ENCODE peak calls at places on chromosomes 12 and 14, in ten cellular contexts. One of them, this sample, is unnamed.

GRCh38 chr12:101642115-101643067 is 47.6 kb downstream of the MYBPC1 start:
- DNase-seq in MV-4-11: no peak
- DNase-seq in NCI-H1092 treated with DMSO at 0.1 percent for 48 hours: no peak
- DNase-seq in stimulated activated CD4-positive, alpha-beta T cell treated with anti-CD3 and anti-CD28 coated beads, Interleukin-4, amount 100 ng/mL, for 48 hours: peak
- DNase-seq in amniotic stem cell: no peak
- DNase-seq in NCI-H1105: peak
- DNase-seq in GM12892: no peak
- DNase-seq in epithelial cell of esophagus: peak
- DNase-seq in NT2/D1: peak
- DNase-seq in iPS-NIHi11: peak
- DNase-seq in this sample: no peak

GRCh38 chr14:33796356-33796755 is 154.5 kb downstream of the EGLN3 start:
- DNase-seq in MV-4-11: no peak
- DNase-seq in NCI-H1092 treated with DMSO at 0.1 percent for 48 hours: no peak
- DNase-seq in stimulated activated CD4-positive, alpha-beta T cell treated with anti-CD3 and anti-CD28 coated beads, Interleukin-4, amount 100 ng/mL, for 48 hours: no peak
- DNase-seq in amniotic stem cell: no peak
- DNase-seq in NCI-H1105: no peak
- DNase-seq in GM12892: no peak
- DNase-seq in epithelial cell of esophagus: no peak
- DNase-seq in NT2/D1: no peak
- DNase-seq in iPS-NIHi11: no peak
- DNase-seq in this sample: no peak

GRCh38 chr12:45268672-45269406 is 52.9 kb downstream of the ANO6 start:
- DNase-seq in MV-4-11: no peak
- DNase-seq in NCI-H1092 treated with DMSO at 0.1 percent for 48 hours: peak
- DNase-seq in stimulated activated CD4-positive, alpha-beta T cell treated with anti-CD3 and anti-CD28 coated beads, Interleukin-4, amount 100 ng/mL, for 48 hours: no peak
- DNase-seq in amniotic stem cell: peak
- DNase-seq in NCI-H1105: peak
- DNase-seq in GM12892: no peak
- DNase-seq in epithelial cell of esophagus: peak
- DNase-seq in NT2/D1: no peak
- DNase-seq in iPS-NIHi11: peak
- DNase-seq in this sample: peak

GRCh38 chr12:128524439-128524838 is 257.5 kb downstream of the TMEM132C start:
- DNase-seq in MV-4-11: no peak
- DNase-seq in NCI-H1092 treated with DMSO at 0.1 percent for 48 hours: no peak
- DNase-seq in stimulated activated CD4-positive, alpha-beta T cell treated with anti-CD3 and anti-CD28 coated beads, Interleukin-4, amount 100 ng/mL, for 48 hours: no peak
- DNase-seq in amniotic stem cell: no peak
- DNase-seq in NCI-H1105: no peak
- DNase-seq in GM12892: no peak
- DNase-seq in epithelial cell of esophagus: no peak
- DNase-seq in NT2/D1: no peak
- DNase-seq in iPS-NIHi11: no peak
- DNase-seq in this sample: no peak

GRCh38 chr14:66476964-66477363 is 9.2 kb upstream of the CCDC196 start:
- DNase-seq in MV-4-11: no peak
- DNase-seq in NCI-H1092 treated with DMSO at 0.1 percent for 48 hours: no peak
- DNase-seq in stimulated activated CD4-positive, alpha-beta T cell treated with anti-CD3 and anti-CD28 coated beads, Interleukin-4, amount 100 ng/mL, for 48 hours: no peak
- DNase-seq in amniotic stem cell: peak
- DNase-seq in NCI-H1105: no peak
- DNase-seq in GM12892: no peak
- DNase-seq in epithelial cell of esophagus: peak
- DNase-seq in NT2/D1: no peak
- DNase-seq in iPS-NIHi11: no peak
- DNase-seq in this sample: no peak

GRCh38 chr12:69880566-69880965 is 55.5 kb downstream of the MYRFL start:
- DNase-seq in MV-4-11: no peak
- DNase-seq in NCI-H1092 treated with DMSO at 0.1 percent for 48 hours: no peak
- DNase-seq in stimulated activated CD4-positive, alpha-beta T cell treated with anti-CD3 and anti-CD28 coated beads, Interleukin-4, amount 100 ng/mL, for 48 hours: no peak
- DNase-seq in amniotic stem cell: no peak
- DNase-seq in NCI-H1105: no peak
- DNase-seq in GM12892: no peak
- DNase-seq in epithelial cell of esophagus: peak
- DNase-seq in NT2/D1: peak
- DNase-seq in iPS-NIHi11: peak
- DNase-seq in this sample: no peak

GRCh38 chr14:21049263-21049662 is 7.1 kb downstream of the RNASE7 start:
- DNase-seq in MV-4-11: no peak
- DNase-seq in NCI-H1092 treated with DMSO at 0.1 percent for 48 hours: no peak
- DNase-seq in stimulated activated CD4-positive, alpha-beta T cell treated with anti-CD3 and anti-CD28 coated beads, Interleukin-4, amount 100 ng/mL, for 48 hours: no peak
- DNase-seq in amniotic stem cell: no peak
- DNase-seq in NCI-H1105: no peak
- DNase-seq in GM12892: no peak
- DNase-seq in epithelial cell of esophagus: no peak
- DNase-seq in NT2/D1: no peak
- DNase-seq in iPS-NIHi11: no peak
- DNase-seq in this sample: no peak

GRCh38 chr14:65354715-65355114 is 57.8 kb upstream of the FUT8 start:
- DNase-seq in MV-4-11: no peak
- DNase-seq in NCI-H1092 treated with DMSO at 0.1 percent for 48 hours: no peak
- DNase-seq in stimulated activated CD4-positive, alpha-beta T cell treated with anti-CD3 and anti-CD28 coated beads, Interleukin-4, amount 100 ng/mL, for 48 hours: no peak
- DNase-seq in amniotic stem cell: no peak
- DNase-seq in NCI-H1105: no peak
- DNase-seq in GM12892: no peak
- DNase-seq in epithelial cell of esophagus: peak
- DNase-seq in NT2/D1: no peak
- DNase-seq in iPS-NIHi11: no peak
- DNase-seq in this sample: no peak

GRCh38 chr14:90613446-90613845 is 202.8 kb downstream of the TTC7B start:
- DNase-seq in MV-4-11: no peak
- DNase-seq in NCI-H1092 treated with DMSO at 0.1 percent for 48 hours: no peak
- DNase-seq in stimulated activated CD4-positive, alpha-beta T cell treated with anti-CD3 and anti-CD28 coated beads, Interleukin-4, amount 100 ng/mL, for 48 hours: no peak
- DNase-seq in amniotic stem cell: no peak
- DNase-seq in NCI-H1105: no peak
- DNase-seq in GM12892: no peak
- DNase-seq in epithelial cell of esophagus: no peak
- DNase-seq in NT2/D1: no peak
- DNase-seq in iPS-NIHi11: no peak
- DNase-seq in this sample: no peak

GRCh38 chr14:24351517-24351916 is 11.7 kb upstream of the RIPK3 start:
- DNase-seq in MV-4-11: peak
- DNase-seq in NCI-H1092 treated with DMSO at 0.1 percent for 48 hours: no peak
- DNase-seq in stimulated activated CD4-positive, alpha-beta T cell treated with anti-CD3 and anti-CD28 coated beads, Interleukin-4, amount 100 ng/mL, for 48 hours: no peak
- DNase-seq in amniotic stem cell: no peak
- DNase-seq in NCI-H1105: no peak
- DNase-seq in GM12892: no peak
- DNase-seq in epithelial cell of esophagus: peak
- DNase-seq in NT2/D1: no peak
- DNase-seq in iPS-NIHi11: no peak
- DNase-seq in this sample: no peak

GRCh38 chr12:110117948-110118685 is 6.0 kb upstream of the IFT81 start:
- DNase-seq in MV-4-11: no peak
- DNase-seq in NCI-H1092 treated with DMSO at 0.1 percent for 48 hours: no peak
- DNase-seq in stimulated activated CD4-positive, alpha-beta T cell treated with anti-CD3 and anti-CD28 coated beads, Interleukin-4, amount 100 ng/mL, for 48 hours: no peak
- DNase-seq in amniotic stem cell: no peak
- DNase-seq in NCI-H1105: no peak
- DNase-seq in GM12892: no peak
- DNase-seq in epithelial cell of esophagus: peak
- DNase-seq in NT2/D1: no peak
- DNase-seq in iPS-NIHi11: no peak
- DNase-seq in this sample: no peak

GRCh38 chr12:126776047-126776446 is 1490.9 kb upstream of the TMEM132C start:
- DNase-seq in MV-4-11: no peak
- DNase-seq in NCI-H1092 treated with DMSO at 0.1 percent for 48 hours: no peak
- DNase-seq in stimulated activated CD4-positive, alpha-beta T cell treated with anti-CD3 and anti-CD28 coated beads, Interleukin-4, amount 100 ng/mL, for 48 hours: no peak
- DNase-seq in amniotic stem cell: no peak
- DNase-seq in NCI-H1105: no peak
- DNase-seq in GM12892: no peak
- DNase-seq in epithelial cell of esophagus: no peak
- DNase-seq in NT2/D1: no peak
- DNase-seq in iPS-NIHi11: no peak
- DNase-seq in this sample: no peak

GRCh38 chr14:65834812-65835211 is 422.3 kb downstream of the FUT8 start:
- DNase-seq in MV-4-11: no peak
- DNase-seq in NCI-H1092 treated with DMSO at 0.1 percent for 48 hours: no peak
- DNase-seq in stimulated activated CD4-positive, alpha-beta T cell treated with anti-CD3 and anti-CD28 coated beads, Interleukin-4, amount 100 ng/mL, for 48 hours: no peak
- DNase-seq in amniotic stem cell: no peak
- DNase-seq in NCI-H1105: no peak
- DNase-seq in GM12892: no peak
- DNase-seq in epithelial cell of esophagus: no peak
- DNase-seq in NT2/D1: no peak
- DNase-seq in iPS-NIHi11: no peak
- DNase-seq in this sample: no peak

GRCh38 chr12:48510111-48510510 is 15.3 kb upstream of the OR8S1 start:
- DNase-seq in MV-4-11: no peak
- DNase-seq in NCI-H1092 treated with DMSO at 0.1 percent for 48 hours: no peak
- DNase-seq in stimulated activated CD4-positive, alpha-beta T cell treated with anti-CD3 and anti-CD28 coated beads, Interleukin-4, amount 100 ng/mL, for 48 hours: no peak
- DNase-seq in amniotic stem cell: no peak
- DNase-seq in NCI-H1105: no peak
- DNase-seq in GM12892: no peak
- DNase-seq in epithelial cell of esophagus: no peak
- DNase-seq in NT2/D1: no peak
- DNase-seq in iPS-NIHi11: no peak
- DNase-seq in this sample: no peak

GRCh38 chr14:92651793-92652382 is 96.5 kb downstream of the LGMN start:
- DNase-seq in MV-4-11: peak
- DNase-seq in NCI-H1092 treated with DMSO at 0.1 percent for 48 hours: no peak
- DNase-seq in stimulated activated CD4-positive, alpha-beta T cell treated with anti-CD3 and anti-CD28 coated beads, Interleukin-4, amount 100 ng/mL, for 48 hours: no peak
- DNase-seq in amniotic stem cell: no peak
- DNase-seq in NCI-H1105: no peak
- DNase-seq in GM12892: peak
- DNase-seq in epithelial cell of esophagus: no peak
- DNase-seq in NT2/D1: no peak
- DNase-seq in iPS-NIHi11: no peak
- DNase-seq in this sample: no peak

GRCh38 chr14:56156096-56156495 is 37.9 kb downstream of the PELI2 start:
- DNase-seq in MV-4-11: no peak
- DNase-seq in NCI-H1092 treated with DMSO at 0.1 percent for 48 hours: no peak
- DNase-seq in stimulated activated CD4-positive, alpha-beta T cell treated with anti-CD3 and anti-CD28 coated beads, Interleukin-4, amount 100 ng/mL, for 48 hours: no peak
- DNase-seq in amniotic stem cell: no peak
- DNase-seq in NCI-H1105: no peak
- DNase-seq in GM12892: no peak
- DNase-seq in epithelial cell of esophagus: no peak
- DNase-seq in NT2/D1: no peak
- DNase-seq in iPS-NIHi11: no peak
- DNase-seq in this sample: no peak

GRCh38 chr12:27805238-27805637 is 25.2 kb upstream of the MANSC4 start:
- DNase-seq in MV-4-11: no peak
- DNase-seq in NCI-H1092 treated with DMSO at 0.1 percent for 48 hours: no peak
- DNase-seq in stimulated activated CD4-positive, alpha-beta T cell treated with anti-CD3 and anti-CD28 coated beads, Interleukin-4, amount 100 ng/mL, for 48 hours: no peak
- DNase-seq in amniotic stem cell: no peak
- DNase-seq in NCI-H1105: no peak
- DNase-seq in GM12892: no peak
- DNase-seq in epithelial cell of esophagus: no peak
- DNase-seq in NT2/D1: no peak
- DNase-seq in iPS-NIHi11: no peak
- DNase-seq in this sample: no peak

GRCh38 chr12:104478396-104479140 is 21.8 kb downstream of the CHST11 start:
- DNase-seq in MV-4-11: peak
- DNase-seq in NCI-H1092 treated with DMSO at 0.1 percent for 48 hours: no peak
- DNase-seq in stimulated activated CD4-positive, alpha-beta T cell treated with anti-CD3 and anti-CD28 coated beads, Interleukin-4, amount 100 ng/mL, for 48 hours: no peak
- DNase-seq in amniotic stem cell: no peak
- DNase-seq in NCI-H1105: no peak
- DNase-seq in GM12892: no peak
- DNase-seq in epithelial cell of esophagus: no peak
- DNase-seq in NT2/D1: no peak
- DNase-seq in iPS-NIHi11: no peak
- DNase-seq in this sample: no peak

GRCh38 chr12:45224311-45224710 is 8.4 kb downstream of the ANO6 start:
- DNase-seq in MV-4-11: no peak
- DNase-seq in NCI-H1092 treated with DMSO at 0.1 percent for 48 hours: no peak
- DNase-seq in stimulated activated CD4-positive, alpha-beta T cell treated with anti-CD3 and anti-CD28 coated beads, Interleukin-4, amount 100 ng/mL, for 48 hours: no peak
- DNase-seq in amniotic stem cell: no peak
- DNase-seq in NCI-H1105: no peak
- DNase-seq in GM12892: no peak
- DNase-seq in epithelial cell of esophagus: no peak
- DNase-seq in NT2/D1: no peak
- DNase-seq in iPS-NIHi11: no peak
- DNase-seq in this sample: no peak

GRCh38 chr12:90481748-90482147 is 473.2 kb downstream of the CCER1 start:
- DNase-seq in MV-4-11: no peak
- DNase-seq in NCI-H1092 treated with DMSO at 0.1 percent for 48 hours: no peak
- DNase-seq in stimulated activated CD4-positive, alpha-beta T cell treated with anti-CD3 and anti-CD28 coated beads, Interleukin-4, amount 100 ng/mL, for 48 hours: no peak
- DNase-seq in amniotic stem cell: no peak
- DNase-seq in NCI-H1105: no peak
- DNase-seq in GM12892: no peak
- DNase-seq in epithelial cell of esophagus: no peak
- DNase-seq in NT2/D1: no peak
- DNase-seq in iPS-NIHi11: no peak
- DNase-seq in this sample: no peak

GRCh38 chr14:73761621-73762355 is 47.6 kb upstream of the PNMA1 start:
- DNase-seq in MV-4-11: no peak
- DNase-seq in NCI-H1092 treated with DMSO at 0.1 percent for 48 hours: no peak
- DNase-seq in stimulated activated CD4-positive, alpha-beta T cell treated with anti-CD3 and anti-CD28 coated beads, Interleukin-4, amount 100 ng/mL, for 48 hours: no peak
- DNase-seq in amniotic stem cell: no peak
- DNase-seq in NCI-H1105: no peak
- DNase-seq in GM12892: no peak
- DNase-seq in epithelial cell of esophagus: no peak
- DNase-seq in NT2/D1: no peak
- DNase-seq in iPS-NIHi11: no peak
- DNase-seq in this sample: no peak

GRCh38 chr14:76708028-76708427 is 53.2 kb upstream of the VASH1 start:
- DNase-seq in MV-4-11: peak
- DNase-seq in NCI-H1092 treated with DMSO at 0.1 percent for 48 hours: no peak
- DNase-seq in stimulated activated CD4-positive, alpha-beta T cell treated with anti-CD3 and anti-CD28 coated beads, Interleukin-4, amount 100 ng/mL, for 48 hours: no peak
- DNase-seq in amniotic stem cell: no peak
- DNase-seq in NCI-H1105: no peak
- DNase-seq in GM12892: no peak
- DNase-seq in epithelial cell of esophagus: no peak
- DNase-seq in NT2/D1: no peak
- DNase-seq in iPS-NIHi11: no peak
- DNase-seq in this sample: no peak

GRCh38 chr12:47378222-47378582 is 298.4 kb upstream of the AMIGO2 start:
- DNase-seq in MV-4-11: no peak
- DNase-seq in NCI-H1092 treated with DMSO at 0.1 percent for 48 hours: no peak
- DNase-seq in stimulated activated CD4-positive, alpha-beta T cell treated with anti-CD3 and anti-CD28 coated beads, Interleukin-4, amount 100 ng/mL, for 48 hours: no peak
- DNase-seq in amniotic stem cell: no peak
- DNase-seq in NCI-H1105: no peak
- DNase-seq in GM12892: no peak
- DNase-seq in epithelial cell of esophagus: no peak
- DNase-seq in NT2/D1: no peak
- DNase-seq in iPS-NIHi11: no peak
- DNase-seq in this sample: no peak

GRCh38 chr12:113145720-113146551 is 3.6 kb upstream of the CFAP73 start:
- DNase-seq in MV-4-11: no peak
- DNase-seq in NCI-H1092 treated with DMSO at 0.1 percent for 48 hours: no peak
- DNase-seq in stimulated activated CD4-positive, alpha-beta T cell treated with anti-CD3 and anti-CD28 coated beads, Interleukin-4, amount 100 ng/mL, for 48 hours: no peak
- DNase-seq in amniotic stem cell: no peak
- DNase-seq in NCI-H1105: no peak
- DNase-seq in GM12892: no peak
- DNase-seq in epithelial cell of esophagus: no peak
- DNase-seq in NT2/D1: no peak
- DNase-seq in iPS-NIHi11: no peak
- DNase-seq in this sample: no peak

GRCh38 chr12:46771268-46771837 is 54.4 kb downstream of the SLC38A4 start:
- DNase-seq in MV-4-11: no peak
- DNase-seq in NCI-H1092 treated with DMSO at 0.1 percent for 48 hours: no peak
- DNase-seq in stimulated activated CD4-positive, alpha-beta T cell treated with anti-CD3 and anti-CD28 coated beads, Interleukin-4, amount 100 ng/mL, for 48 hours: no peak
- DNase-seq in amniotic stem cell: no peak
- DNase-seq in NCI-H1105: no peak
- DNase-seq in GM12892: no peak
- DNase-seq in epithelial cell of esophagus: no peak
- DNase-seq in NT2/D1: no peak
- DNase-seq in iPS-NIHi11: no peak
- DNase-seq in this sample: no peak

GRCh38 chr12:121018860-121019259 is 2.6 kb upstream of the C12orf43 start:
- DNase-seq in MV-4-11: no peak
- DNase-seq in NCI-H1092 treated with DMSO at 0.1 percent for 48 hours: no peak
- DNase-seq in stimulated activated CD4-positive, alpha-beta T cell treated with anti-CD3 and anti-CD28 coated beads, Interleukin-4, amount 100 ng/mL, for 48 hours: no peak
- DNase-seq in amniotic stem cell: no peak
- DNase-seq in NCI-H1105: no peak
- DNase-seq in GM12892: no peak
- DNase-seq in epithelial cell of esophagus: no peak
- DNase-seq in NT2/D1: no peak
- DNase-seq in iPS-NIHi11: no peak
- DNase-seq in this sample: no peak

GRCh38 chr12:6273931-6274687 is 36.4 kb upstream of the PLEKHG6 start:
- DNase-seq in MV-4-11: no peak
- DNase-seq in NCI-H1092 treated with DMSO at 0.1 percent for 48 hours: no peak
- DNase-seq in stimulated activated CD4-positive, alpha-beta T cell treated with anti-CD3 and anti-CD28 coated beads, Interleukin-4, amount 100 ng/mL, for 48 hours: no peak
- DNase-seq in amniotic stem cell: no peak
- DNase-seq in NCI-H1105: no peak
- DNase-seq in GM12892: no peak
- DNase-seq in epithelial cell of esophagus: no peak
- DNase-seq in NT2/D1: no peak
- DNase-seq in iPS-NIHi11: no peak
- DNase-seq in this sample: no peak

GRCh38 chr14:66638688-66639087 is 130.7 kb downstream of the GPHN start:
- DNase-seq in MV-4-11: no peak
- DNase-seq in NCI-H1092 treated with DMSO at 0.1 percent for 48 hours: no peak
- DNase-seq in stimulated activated CD4-positive, alpha-beta T cell treated with anti-CD3 and anti-CD28 coated beads, Interleukin-4, amount 100 ng/mL, for 48 hours: no peak
- DNase-seq in amniotic stem cell: no peak
- DNase-seq in NCI-H1105: no peak
- DNase-seq in GM12892: no peak
- DNase-seq in epithelial cell of esophagus: peak
- DNase-seq in NT2/D1: no peak
- DNase-seq in iPS-NIHi11: no peak
- DNase-seq in this sample: no peak